ENCODE peak calls at places on chromosomes 4 and X, in four cellular contexts. O is HepG2; Z is effector memory CD4-positive, alpha-beta T cell; M is PC-3. G is an unnamed sample.

GRCh38 chr4:73308286-73308685 is 49.7 kb upstream of the ANKRD17 start:
- DNase-seq in O (peak; percentile 24), Z (no peak), M (peak; percentile 53), G (no peak)

GRCh38 chrX:71992711-71993110 is 82.1 kb downstream of the NHSL2 start:
- DNase-seq in O (no peak), Z (peak; percentile 47), M (no peak), G (no peak)

GRCh38 chr4:92529510-92529909 is 225.7 kb downstream of the GRID2 start:
- DNase-seq in O (no peak), Z (no peak), M (no peak), G (no peak)

GRCh38 chrX:1443496-1444075 is 9.1 kb downstream of the ASMTL start:
- DNase-seq in O (no peak), Z (no peak), M (no peak), G (no peak)

GRCh38 chrX:13478740-13479451 is 90.5 kb upstream of the EGFL6 start:
- DNase-seq in O (no peak), Z (no peak), M (no peak), G (peak; percentile 69)

GRCh38 chrX:122363112-122363511 is 821.0 kb upstream of the GRIA3 start:
- DNase-seq in O (no peak), Z (no peak), M (no peak), G (no peak)

GRCh38 chr4:158775091-158775651 is 6.3 kb downstream of the FNIP2 start:
- DNase-seq in O (no peak), Z (no peak), M (peak; percentile 40), G (no peak)

GRCh38 chr4:94349193-94349592 is 6.6 kb upstream of the HPGDS start:
- DNase-seq in O (no peak), Z (no peak), M (no peak), G (no peak)

GRCh38 chrX:130523460-130524394 is 121.9 kb downstream of the RBMX2 start:
- DNase-seq in O (no peak), Z (no peak), M (peak; percentile 16), G (peak; percentile 9)

GRCh38 chr4:185504098-185505047 is 30.9 kb downstream of the PDLIM3 start:
- DNase-seq in O (peak; percentile 95), Z (no peak), M (peak; percentile 52), G (peak; percentile 92)

GRCh38 chr4:138308421-138308820 is 66.3 kb upstream of the SLC7A11 start:
- DNase-seq in O (no peak), Z (no peak), M (peak; percentile 89), G (no peak)

GRCh38 chr4:15605537-15605936 is 49.6 kb downstream of the FBXL5 start:
- DNase-seq in O (no peak), Z (no peak), M (no peak), G (no peak)

GRCh38 chrX:17803449-17803848 is 57.6 kb downstream of the RAI2 start:
- DNase-seq in O (no peak), Z (no peak), M (peak; percentile 42), G (no peak)

GRCh38 chrX:136635235-136635634 is 12.7 kb upstream of the CD40LG start:
- DNase-seq in O (no peak), Z (no peak), M (no peak), G (no peak)

GRCh38 chr4:114417214-114417613 is 181.4 kb upstream of the UGT8 start:
- DNase-seq in O (peak; percentile 2), Z (no peak), M (peak; percentile 13), G (no peak)
- H3K4me3 ChIP-seq in O (no peak overlapping the region), Z (no peak overlapping the region), M (no peak overlapping the region), G (no peak overlapping the region)

GRCh38 chr4:176775326-176775725 is 17.4 kb downstream of the VEGFC start:
- DNase-seq in O (no peak), Z (no peak), M (peak; percentile 37), G (no peak)

GRCh38 chr4:176774852-176775251 is 17.9 kb downstream of the VEGFC start:
- DNase-seq in O (no peak), Z (no peak), M (peak; percentile 48), G (no peak)

GRCh38 chr4:176767183-176767582 is 25.5 kb downstream of the VEGFC start:
- DNase-seq in O (no peak), Z (no peak), M (no peak), G (no peak)

DNA sequence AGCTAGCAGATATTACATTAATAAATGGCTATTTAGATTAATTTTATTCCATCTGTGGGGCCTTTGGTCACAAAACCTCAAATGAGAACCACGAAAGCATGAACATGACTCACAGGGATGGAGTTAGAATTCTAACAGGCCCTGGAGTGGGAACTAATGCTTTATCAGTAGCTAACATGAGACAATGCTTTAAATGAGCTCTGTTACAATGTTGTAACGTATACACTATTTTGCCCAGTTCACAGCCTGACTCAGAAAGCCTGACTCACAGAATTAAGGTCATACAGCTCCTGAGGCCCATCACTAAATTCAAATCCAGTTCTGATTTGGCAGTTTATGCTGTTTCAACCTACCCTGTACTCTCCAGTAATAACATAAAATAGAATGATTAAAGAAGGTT is 23.2 kb downstream of the VEGFC start:
- DNase-seq in O (no peak), Z (no peak), M (peak; percentile 82), G (no peak)
- H3K27ac ChIP-seq in O (no peak overlapping the region), Z (no peak overlapping the region), M (peak overlapping the region; percentile 84), G (no peak overlapping the region)

GRCh38 chr4:66930216-66930615 is 615.1 kb downstream of the CENPC start:
- DNase-seq in O (no peak), Z (no peak), M (no peak), G (no peak)
- H3K9me3 ChIP-seq in O (no peaks in the 10 kb centered on the region), Z (no peaks in the 10 kb centered on the region), M (no peaks in the 10 kb centered on the region), G (no peaks in the 10 kb centered on the region)

GRCh38 chr4:184344435-184344834 is 126.8 kb upstream of the ENPP6 start:
- DNase-seq in O (no peak), Z (no peak), M (no peak), G (no peak)
- H3K4me3 ChIP-seq in O (no peak overlapping the region), Z (no peak overlapping the region), M (no peak overlapping the region), G (no peak overlapping the region)

GRCh38 chr4:165784672-165785071 is 88.4 kb upstream of the TLL1 start:
- DNase-seq in O (no peak), Z (no peak), M (peak; percentile 6), G (no peak)
- H3K27ac ChIP-seq in O (no peak overlapping the region), Z (no peak overlapping the region), M (no peak overlapping the region), G (no peak overlapping the region)

GRCh38 chr4:150328496-150328895 is 250.3 kb downstream of the DCLK2 start:
- DNase-seq in O (no peak), Z (no peak), M (no peak), G (no peak)

GRCh38 chr4:150332086-150332485 is 249.9 kb upstream of the MAB21L2 start:
- DNase-seq in O (no peak), Z (no peak), M (no peak), G (no peak)

GRCh38 chr4:150325872-150326271 is 247.6 kb downstream of the DCLK2 start:
- DNase-seq in O (no peak), Z (no peak), M (no peak), G (no peak)

GRCh38 chr4:150327262-150327780 is 249.1 kb downstream of the DCLK2 start:
- DNase-seq in O (no peak), Z (no peak), M (no peak), G (no peak)

GRCh38 chr4:150329338-150329737 is 251.1 kb downstream of the DCLK2 start:
- DNase-seq in O (no peak), Z (no peak), M (no peak), G (no peak)
- H3K9me3 ChIP-seq in O (no peaks in the 10 kb centered on the region), Z (no peaks in the 10 kb centered on the region), M (no peaks in the 10 kb centered on the region), G (no peaks in the 10 kb centered on the region)